ENCODE peak calls at places on chromosomes 12 and 14, in six cellular contexts. X is stimulated activated naive B cell treated with anti-CD40 and anti-IgM and Interleukin-4, amounts not matched to agents 10 μg/mL and 1 μg/mL and 100 μg/mL, for 72 hours; Q is foreskin keratinocyte; L is activated CD4-positive, CD25-positive, alpha-beta regulatory T cell treated with anti-CD3 and anti-CD28 coated beads, Interleukin-2, amount 50 U/mL, for 24 hours; D is PC-3; S is naive thymus-derived CD4-positive, alpha-beta T cell. P is an unnamed sample.

GRCh38 chr12:46921048-46921753 is 95.4 kb upstream of the SLC38A4 start:
- ATAC-seq in X (peak; percentile 21), Q (peak; percentile 51), L (no peak), D (peak; percentile 98), S (no peak), P (no peak)

GRCh38 chr12:86730233-86730632 is 474.0 kb upstream of the MGAT4C start:
- ATAC-seq in X (no peak), Q (no peak), L (no peak), D (no peak), S (no peak), P (no peak)

GRCh38 chr12:27615331-27615891 is 80.8 kb upstream of the REP15 start:
- ATAC-seq in X (no peak), Q (peak; percentile 23), L (no peak), D (peak; percentile 53), S (no peak), P (no peak)

GRCh38 chr12:118288174-118288573 is 84.5 kb downstream of the TAOK3 start:
- ATAC-seq in X (no peak), Q (no peak), L (no peak), D (no peak), S (no peak), P (no peak)

GRCh38 chr14:29857545-29857944 is 70.1 kb downstream of the PRKD1 start:
- ATAC-seq in X (peak; percentile 85), Q (no peak), L (peak; percentile 38), D (no peak), S (no peak), P (peak; percentile 88)

GRCh38 chr12:32482226-32482625 is 82.9 kb downstream of the FGD4 start:
- ATAC-seq in X (peak; percentile 72), Q (no peak), L (no peak), D (no peak), S (peak; percentile 34), P (peak; percentile 76)

GRCh38 chr12:2625267-2625666 is 169.5 kb upstream of the FKBP4 start:
- ATAC-seq in X (no peak), Q (no peak), L (no peak), D (no peak), S (no peak), P (no peak)

GRCh38 chr12:14810167-14810952 is 3.6 kb downstream of the SMCO3 start:
- ATAC-seq in X (no peak), Q (no peak), L (no peak), D (no peak), S (no peak), P (no peak)

GRCh38 chr14:89672636-89673279 is 255.7 kb upstream of the FOXN3 start:
- ATAC-seq in X (no peak), Q (no peak), L (no peak), D (no peak), S (no peak), P (no peak)

GRCh38 chr12:101747695-101748094 is 8.4 kb upstream of the SYCP3 start:
- ATAC-seq in X (no peak), Q (no peak), L (no peak), D (no peak), S (peak; percentile 50), P (no peak)

GRCh38 chr12:99810718-99811593 is 163.4 kb downstream of the GARIN6 start:
- ATAC-seq in X (no peak), Q (peak; percentile 45), L (no peak), D (peak; percentile 90), S (no peak), P (no peak)

GRCh38 chr12:99087278-99087677 is 442.2 kb downstream of the APAF1 start:
- ATAC-seq in X (no peak), Q (no peak), L (no peak), D (no peak), S (no peak), P (no peak)

GRCh38 chr12:130770413-130771028 is 54.4 kb upstream of the RIMBP2 start:
- ATAC-seq in X (no peak), Q (no peak), L (no peak), D (no peak), S (no peak), P (no peak)

GRCh38 chr14:81246561-81247270 is 26.0 kb upstream of the GTF2A1 start:
- ATAC-seq in X (no peak), Q (peak; percentile 68), L (no peak), D (no peak), S (no peak), P (no peak)

GRCh38 chr14:74083784-74084276 is 423 bp downstream of the ALDH6A1 start:
- ATAC-seq in X (peak; percentile 7), Q (no peak), L (no peak), D (peak; percentile 22), S (no peak), P (peak; percentile 22)

GRCh38 chr14:104681689-104682074 is 7.7 kb upstream of the INF2 start:
- ATAC-seq in X (peak; percentile 1), Q (peak; percentile 32), L (no peak), D (peak; percentile 42), S (no peak), P (no peak)

GRCh38 chr12:67692135-67692534 is 43.6 kb downstream of the DYRK2 start:
- ATAC-seq in X (no peak), Q (no peak), L (no peak), D (no peak), S (no peak), P (no peak)